ENCODE peak calls at places on chromosomes 13 and 19, in ten cellular contexts. One of them, this sample, is unnamed.

GRCh38 chr13:108000998-108001397 is 214.3 kb downstream of the LIG4 start:
- DNase-seq in H54: no peak
- DNase-seq in uterus: no peak
- DNase-seq in prostate gland: no peak
- DNase-seq in heart left ventricle: no peak
- DNase-seq in lower leg skin: no peak
- DNase-seq in GM12891: no peak
- DNase-seq in breast epithelium: no peak
- DNase-seq in adrenal gland: no peak
- DNase-seq in body of pancreas: no peak
- DNase-seq in this sample: no peak

GRCh38 chr19:4297901-4298771 is 4.1 kb downstream of the TMIGD2 start:
- DNase-seq in H54: no peak
- DNase-seq in uterus: no peak
- DNase-seq in prostate gland: no peak
- DNase-seq in heart left ventricle: no peak
- DNase-seq in lower leg skin: no peak
- DNase-seq in GM12891: no peak
- DNase-seq in breast epithelium: no peak
- DNase-seq in adrenal gland: no peak
- DNase-seq in body of pancreas: no peak
- DNase-seq in this sample: no peak

GRCh38 chr19:28316464-28316863 is 896.5 kb downstream of the UQCRFS1 start:
- DNase-seq in H54: no peak
- DNase-seq in uterus: no peak
- DNase-seq in prostate gland: no peak
- DNase-seq in heart left ventricle: no peak
- DNase-seq in lower leg skin: no peak
- DNase-seq in GM12891: no peak
- DNase-seq in breast epithelium: no peak
- DNase-seq in adrenal gland: no peak
- DNase-seq in body of pancreas: no peak
- DNase-seq in this sample: no peak

GRCh38 chr13:78976696-78977095 is 317.7 kb upstream of the OBI1 start:
- DNase-seq in H54: no peak
- DNase-seq in uterus: no peak
- DNase-seq in prostate gland: no peak
- DNase-seq in heart left ventricle: no peak
- DNase-seq in lower leg skin: no peak
- DNase-seq in GM12891: no peak
- DNase-seq in breast epithelium: no peak
- DNase-seq in adrenal gland: no peak
- DNase-seq in body of pancreas: no peak
- DNase-seq in this sample: no peak

GRCh38 chr13:32528358-32528757 is 10.2 kb downstream of the N4BP2L2 start:
- DNase-seq in H54: no peak
- DNase-seq in uterus: no peak
- DNase-seq in prostate gland: no peak
- DNase-seq in heart left ventricle: no peak
- DNase-seq in lower leg skin: no peak
- DNase-seq in GM12891: no peak
- DNase-seq in breast epithelium: no peak
- DNase-seq in adrenal gland: no peak
- DNase-seq in body of pancreas: no peak
- DNase-seq in this sample: no peak

GRCh38 chr13:51832471-51833152 is 12.4 kb downstream of the TMEM272 start:
- DNase-seq in H54: peak
- DNase-seq in uterus: no peak
- DNase-seq in prostate gland: no peak
- DNase-seq in heart left ventricle: peak
- DNase-seq in lower leg skin: no peak
- DNase-seq in GM12891: peak
- DNase-seq in breast epithelium: no peak
- DNase-seq in adrenal gland: peak
- DNase-seq in body of pancreas: no peak
- DNase-seq in this sample: no peak

GRCh38 chr13:40109324-40109958 is 454.0 kb downstream of the COG6 start:
- DNase-seq in H54: peak
- DNase-seq in uterus: peak
- DNase-seq in prostate gland: no peak
- DNase-seq in heart left ventricle: no peak
- DNase-seq in lower leg skin: no peak
- DNase-seq in GM12891: no peak
- DNase-seq in breast epithelium: no peak
- DNase-seq in adrenal gland: no peak
- DNase-seq in body of pancreas: no peak
- DNase-seq in this sample: no peak

GRCh38 chr19:27660428-27660827 is 1552.5 kb downstream of the UQCRFS1 start:
- DNase-seq in H54: no peak
- DNase-seq in uterus: no peak
- DNase-seq in prostate gland: no peak
- DNase-seq in heart left ventricle: peak
- DNase-seq in lower leg skin: no peak
- DNase-seq in GM12891: no peak
- DNase-seq in breast epithelium: no peak
- DNase-seq in adrenal gland: no peak
- DNase-seq in body of pancreas: no peak
- DNase-seq in this sample: no peak

GRCh38 chr13:27917121-27917947 is 2.5 kb upstream of the PDX1 start:
- DNase-seq in H54: no peak
- DNase-seq in uterus: no peak
- DNase-seq in prostate gland: no peak
- DNase-seq in heart left ventricle: no peak
- DNase-seq in lower leg skin: no peak
- DNase-seq in GM12891: no peak
- DNase-seq in breast epithelium: no peak
- DNase-seq in adrenal gland: no peak
- DNase-seq in body of pancreas: peak
- DNase-seq in this sample: no peak

GRCh38 chr13:24043590-24044350 is 116.8 kb upstream of the SPATA13 start:
- DNase-seq in H54: no peak
- DNase-seq in uterus: no peak
- DNase-seq in prostate gland: no peak
- DNase-seq in heart left ventricle: no peak
- DNase-seq in lower leg skin: no peak
- DNase-seq in GM12891: no peak
- DNase-seq in breast epithelium: no peak
- DNase-seq in adrenal gland: peak
- DNase-seq in body of pancreas: no peak
- DNase-seq in this sample: no peak

GRCh38 chr19:5976768-5977167 is 1.2 kb downstream of the RANBP3 start:
- DNase-seq in H54: no peak
- DNase-seq in uterus: no peak
- DNase-seq in prostate gland: no peak
- DNase-seq in heart left ventricle: no peak
- DNase-seq in lower leg skin: no peak
- DNase-seq in GM12891: no peak
- DNase-seq in breast epithelium: no peak
- DNase-seq in adrenal gland: no peak
- DNase-seq in body of pancreas: no peak
- DNase-seq in this sample: no peak

GRCh38 chr19:2188708-2189385 is 25.1 kb downstream of the DOT1L start:
- DNase-seq in H54: no peak
- DNase-seq in uterus: no peak
- DNase-seq in prostate gland: no peak
- DNase-seq in heart left ventricle: no peak
- DNase-seq in lower leg skin: no peak
- DNase-seq in GM12891: no peak
- DNase-seq in breast epithelium: no peak
- DNase-seq in adrenal gland: no peak
- DNase-seq in body of pancreas: no peak
- DNase-seq in this sample: no peak

GRCh38 chr13:92175330-92175729 is 776.9 kb downstream of the GPC5 start:
- DNase-seq in H54: peak
- DNase-seq in uterus: no peak
- DNase-seq in prostate gland: peak
- DNase-seq in heart left ventricle: no peak
- DNase-seq in lower leg skin: no peak
- DNase-seq in GM12891: peak
- DNase-seq in breast epithelium: no peak
- DNase-seq in adrenal gland: no peak
- DNase-seq in body of pancreas: no peak
- DNase-seq in this sample: peak

GRCh38 chr19:48795055-48795854 is 15.6 kb downstream of the BCAT2 start:
- DNase-seq in H54: peak
- DNase-seq in uterus: peak
- DNase-seq in prostate gland: peak
- DNase-seq in heart left ventricle: peak
- DNase-seq in lower leg skin: peak
- DNase-seq in GM12891: peak
- DNase-seq in breast epithelium: peak
- DNase-seq in adrenal gland: peak
- DNase-seq in body of pancreas: peak
- DNase-seq in this sample: peak
- TF ChIP-seq POLR2A in H54: no peak
- TF ChIP-seq POLR2A in uterus: peak
- TF ChIP-seq POLR2A in prostate gland: peak
- TF ChIP-seq POLR2A in heart left ventricle: peak
- TF ChIP-seq POLR2A in lower leg skin: no peak
- TF ChIP-seq POLR2A in GM12891: no peak
- TF ChIP-seq POLR2A in breast epithelium: no peak
- TF ChIP-seq POLR2A in adrenal gland: no peak
- TF ChIP-seq POLR2A in body of pancreas: no peak
- TF ChIP-seq POLR2A in this sample: peak

GRCh38 chr19:49929611-49930482 is 543 bp upstream of the NUP62 start:
- DNase-seq in H54: peak
- DNase-seq in uterus: peak
- DNase-seq in prostate gland: peak
- DNase-seq in heart left ventricle: peak
- DNase-seq in lower leg skin: peak
- DNase-seq in GM12891: peak
- DNase-seq in breast epithelium: peak
- DNase-seq in adrenal gland: peak
- DNase-seq in body of pancreas: peak
- DNase-seq in this sample: peak
- TF ChIP-seq POLR2A in H54: peak
- TF ChIP-seq POLR2A in uterus: peak
- TF ChIP-seq POLR2A in prostate gland: peak
- TF ChIP-seq POLR2A in heart left ventricle: no peak
- TF ChIP-seq POLR2A in lower leg skin: no peak
- TF ChIP-seq POLR2A in GM12891: peak
- TF ChIP-seq POLR2A in breast epithelium: no peak
- TF ChIP-seq POLR2A in adrenal gland: peak
- TF ChIP-seq POLR2A in body of pancreas: peak
- TF ChIP-seq POLR2A in this sample: no peak

DNA sequence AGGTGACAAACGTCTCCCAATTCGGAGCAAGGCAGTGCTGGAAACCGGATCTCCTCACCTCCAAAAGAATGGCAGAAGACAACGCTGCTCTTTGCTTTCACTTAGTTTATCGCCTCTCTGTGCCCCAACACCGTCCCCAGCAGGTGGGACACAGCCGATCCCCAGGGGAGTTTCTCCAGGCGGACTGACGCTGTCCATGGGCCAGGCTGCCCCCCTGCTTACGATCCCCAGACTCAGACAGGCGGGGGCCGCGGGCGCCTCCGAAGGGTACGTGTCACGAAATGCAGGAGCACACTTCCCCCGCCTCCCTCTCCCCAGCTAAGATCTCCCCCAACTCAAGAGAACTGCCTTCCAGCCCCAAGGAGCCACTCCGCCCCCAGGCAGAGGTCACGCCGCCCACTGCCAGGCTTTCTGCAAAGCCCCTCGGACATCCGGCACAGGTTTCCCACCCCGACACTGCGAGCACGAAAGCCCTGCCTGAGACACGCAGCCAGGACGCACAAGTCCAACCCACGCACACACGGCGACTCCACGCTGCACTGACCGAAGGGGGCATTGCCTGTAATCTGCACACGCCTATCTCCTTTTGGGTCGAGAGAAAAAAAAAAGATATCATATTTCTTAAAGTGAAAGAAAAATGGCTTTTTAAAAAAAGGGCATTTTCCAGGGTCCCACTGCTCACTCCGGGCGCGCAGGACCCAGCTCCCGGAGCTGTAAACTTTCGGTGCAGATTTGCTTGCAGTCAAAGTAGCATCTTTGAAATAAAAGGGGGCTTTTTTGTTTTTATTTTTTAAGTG is 1.9 kb downstream of the SPRY2 start:
- DNase-seq in H54: peak
- DNase-seq in uterus: peak
- DNase-seq in prostate gland: peak
- DNase-seq in heart left ventricle: peak
- DNase-seq in lower leg skin: peak
- DNase-seq in GM12891: no peak
- DNase-seq in breast epithelium: peak
- DNase-seq in adrenal gland: peak
- DNase-seq in body of pancreas: peak
- DNase-seq in this sample: peak
- TF ChIP-seq POLR2A in H54: peak
- TF ChIP-seq POLR2A in uterus: peak
- TF ChIP-seq POLR2A in prostate gland: no peak
- TF ChIP-seq POLR2A in heart left ventricle: peak
- TF ChIP-seq POLR2A in lower leg skin: no peak
- TF ChIP-seq POLR2A in GM12891: no peak
- TF ChIP-seq POLR2A in breast epithelium: no peak
- TF ChIP-seq POLR2A in adrenal gland: no peak
- TF ChIP-seq POLR2A in body of pancreas: peak
- TF ChIP-seq POLR2A in this sample: no peak

GRCh38 chr19:19063183-19064097 is at the start of gene SLC25A42:
- DNase-seq in H54: peak
- DNase-seq in uterus: peak
- DNase-seq in prostate gland: peak
- DNase-seq in heart left ventricle: peak
- DNase-seq in lower leg skin: peak
- DNase-seq in GM12891: peak
- DNase-seq in breast epithelium: peak
- DNase-seq in adrenal gland: peak
- DNase-seq in body of pancreas: peak
- DNase-seq in this sample: peak
- TF ChIP-seq POLR2A in H54: peak
- TF ChIP-seq POLR2A in uterus: peak
- TF ChIP-seq POLR2A in prostate gland: no peak
- TF ChIP-seq POLR2A in heart left ventricle: peak
- TF ChIP-seq POLR2A in lower leg skin: no peak
- TF ChIP-seq POLR2A in GM12891: no peak
- TF ChIP-seq POLR2A in breast epithelium: no peak
- TF ChIP-seq POLR2A in adrenal gland: no peak
- TF ChIP-seq POLR2A in body of pancreas: no peak
- TF ChIP-seq POLR2A in this sample: no peak

DNA sequence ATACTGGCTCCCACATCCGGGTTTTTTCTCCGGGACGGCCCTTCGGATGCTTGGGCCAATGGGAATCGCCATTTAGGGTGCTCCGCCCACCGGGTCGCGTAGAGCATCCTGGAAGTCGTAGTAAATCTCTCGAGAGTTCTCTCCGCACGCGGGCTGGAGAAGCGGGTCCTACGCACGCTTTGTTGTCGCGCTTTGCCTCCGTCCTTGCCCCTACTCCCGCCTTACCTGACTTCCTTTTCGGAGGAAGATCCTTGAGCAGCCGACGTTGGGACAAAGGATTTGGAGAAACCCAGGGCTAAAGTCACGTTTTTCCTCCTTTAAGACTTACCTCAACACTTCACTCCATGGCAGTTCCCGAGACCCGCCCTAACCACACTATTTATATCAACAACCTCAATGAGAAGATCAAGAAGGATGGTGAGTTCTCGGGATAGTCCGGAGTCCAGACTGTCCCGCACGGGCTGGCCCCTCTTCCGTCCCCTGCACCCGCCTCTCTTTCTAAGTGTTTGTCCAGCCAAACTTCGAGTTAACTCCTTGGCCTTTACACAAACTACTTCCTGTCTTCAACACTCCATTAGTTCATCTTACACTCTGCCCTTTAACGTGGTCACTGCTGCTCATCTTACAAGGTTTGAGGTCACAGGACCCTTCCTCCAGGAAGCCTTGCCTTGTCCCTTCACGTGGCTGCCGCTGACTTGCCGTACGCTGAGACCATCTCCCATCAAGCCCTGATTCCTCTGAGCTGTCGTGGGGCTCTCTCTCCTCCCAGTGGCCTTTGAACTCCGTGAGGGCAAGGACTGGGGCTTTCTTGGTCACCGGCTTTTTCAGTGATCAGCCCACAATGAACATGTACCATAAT is at the start of gene SNRPA:
- DNase-seq in H54: peak
- DNase-seq in uterus: peak
- DNase-seq in prostate gland: peak
- DNase-seq in heart left ventricle: peak
- DNase-seq in lower leg skin: peak
- DNase-seq in GM12891: peak
- DNase-seq in breast epithelium: peak
- DNase-seq in adrenal gland: peak
- DNase-seq in body of pancreas: peak
- DNase-seq in this sample: peak
- TF ChIP-seq POLR2A in H54: peak
- TF ChIP-seq POLR2A in uterus: peak
- TF ChIP-seq POLR2A in prostate gland: peak
- TF ChIP-seq POLR2A in heart left ventricle: peak
- TF ChIP-seq POLR2A in lower leg skin: no peak
- TF ChIP-seq POLR2A in GM12891: peak
- TF ChIP-seq POLR2A in breast epithelium: peak
- TF ChIP-seq POLR2A in adrenal gland: peak
- TF ChIP-seq POLR2A in body of pancreas: peak
- TF ChIP-seq POLR2A in this sample: peak